ENCODE peak calls at places on chromosome 5, in nine cellular contexts. One of them, this sample, is unnamed. For H3K4me1, the result is how much of the 10 kb centered on the place peaks cover.

GRCh38 chr5:136963521-136963920 is 535.6 kb downstream of the SPOCK1 start:
- DNase-seq in A549: no peak
- DNase-seq in transverse colon: no peak
- DNase-seq in esophagus muscularis mucosa: no peak
- DNase-seq in IMR-90: no peak
- DNase-seq in tibial artery: no peak
- DNase-seq in HCT116: no peak
- DNase-seq in mammary epithelial cell: peak
- DNase-seq in right lobe of liver: no peak
- DNase-seq in this sample: no peak

GRCh38 chr5:170430871-170431437 is 41.8 kb upstream of the KCNMB1 start:
- DNase-seq in A549: no peak
- DNase-seq in transverse colon: no peak
- DNase-seq in esophagus muscularis mucosa: no peak
- DNase-seq in IMR-90: no peak
- DNase-seq in tibial artery: no peak
- DNase-seq in HCT116: no peak
- DNase-seq in mammary epithelial cell: no peak
- DNase-seq in right lobe of liver: no peak
- DNase-seq in this sample: no peak

GRCh38 chr5:111454198-111454606 is 58.1 kb downstream of the STARD4 start:
- DNase-seq in A549: no peak
- DNase-seq in transverse colon: no peak
- DNase-seq in esophagus muscularis mucosa: no peak
- DNase-seq in IMR-90: peak
- DNase-seq in tibial artery: no peak
- DNase-seq in HCT116: no peak
- DNase-seq in mammary epithelial cell: peak
- DNase-seq in right lobe of liver: no peak
- DNase-seq in this sample: no peak

GRCh38 chr5:10563132-10563939 is 534 bp upstream of the ANKRD33B start:
- DNase-seq in A549: peak
- DNase-seq in transverse colon: peak
- DNase-seq in esophagus muscularis mucosa: no peak
- DNase-seq in IMR-90: peak
- DNase-seq in tibial artery: peak
- DNase-seq in HCT116: no peak
- DNase-seq in mammary epithelial cell: peak
- DNase-seq in right lobe of liver: peak
- DNase-seq in this sample: no peak

GRCh38 chr5:151810449-151810848 is 38.7 kb downstream of the G3BP1 start:
- DNase-seq in A549: no peak
- DNase-seq in transverse colon: no peak
- DNase-seq in esophagus muscularis mucosa: no peak
- DNase-seq in IMR-90: peak
- DNase-seq in tibial artery: no peak
- DNase-seq in HCT116: no peak
- DNase-seq in mammary epithelial cell: no peak
- DNase-seq in right lobe of liver: no peak
- DNase-seq in this sample: no peak

GRCh38 chr5:128534729-128535128 is 3.3 kb downstream of the FBN2 start:
- DNase-seq in A549: no peak
- DNase-seq in transverse colon: no peak
- DNase-seq in esophagus muscularis mucosa: no peak
- DNase-seq in IMR-90: peak
- DNase-seq in tibial artery: no peak
- DNase-seq in HCT116: no peak
- DNase-seq in mammary epithelial cell: no peak
- DNase-seq in right lobe of liver: no peak
- DNase-seq in this sample: no peak

GRCh38 chr5:131814990-131815389 is 18.2 kb upstream of the FNIP1 start:
- DNase-seq in A549: peak
- DNase-seq in transverse colon: no peak
- DNase-seq in esophagus muscularis mucosa: no peak
- DNase-seq in IMR-90: peak
- DNase-seq in tibial artery: no peak
- DNase-seq in HCT116: peak
- DNase-seq in mammary epithelial cell: peak
- DNase-seq in right lobe of liver: no peak
- DNase-seq in this sample: no peak

GRCh38 chr5:77285442-77285841 is 75.0 kb downstream of the PDE8B start:
- DNase-seq in A549: no peak
- DNase-seq in transverse colon: no peak
- DNase-seq in esophagus muscularis mucosa: peak
- DNase-seq in IMR-90: no peak
- DNase-seq in tibial artery: no peak
- DNase-seq in HCT116: no peak
- DNase-seq in mammary epithelial cell: no peak
- DNase-seq in right lobe of liver: no peak
- DNase-seq in this sample: no peak

GRCh38 chr5:77630246-77631165 is 8.0 kb downstream of the OTP start:
- DNase-seq in A549: peak
- DNase-seq in transverse colon: peak
- DNase-seq in esophagus muscularis mucosa: peak
- DNase-seq in IMR-90: no peak
- DNase-seq in tibial artery: no peak
- DNase-seq in HCT116: peak
- DNase-seq in mammary epithelial cell: peak
- DNase-seq in right lobe of liver: peak
- DNase-seq in this sample: peak

GRCh38 chr5:124905756-124906155 is 159.3 kb upstream of the ZNF608 start:
- DNase-seq in A549: no peak
- DNase-seq in transverse colon: no peak
- DNase-seq in esophagus muscularis mucosa: no peak
- DNase-seq in IMR-90: no peak
- DNase-seq in tibial artery: no peak
- DNase-seq in HCT116: no peak
- DNase-seq in mammary epithelial cell: no peak
- DNase-seq in right lobe of liver: no peak
- DNase-seq in this sample: no peak

GRCh38 chr5:80245986-80246781 is 9.7 kb downstream of the SERINC5 start:
- DNase-seq in A549: no peak
- DNase-seq in transverse colon: no peak
- DNase-seq in esophagus muscularis mucosa: no peak
- DNase-seq in IMR-90: peak
- DNase-seq in tibial artery: no peak
- DNase-seq in HCT116: no peak
- DNase-seq in mammary epithelial cell: peak
- DNase-seq in right lobe of liver: no peak
- DNase-seq in this sample: no peak

GRCh38 chr5:96781031-96781733 is 26.6 kb downstream of the ERAP1 start:
- DNase-seq in A549: no peak
- DNase-seq in transverse colon: no peak
- DNase-seq in esophagus muscularis mucosa: no peak
- DNase-seq in IMR-90: peak
- DNase-seq in tibial artery: no peak
- DNase-seq in HCT116: peak
- DNase-seq in mammary epithelial cell: peak
- DNase-seq in right lobe of liver: no peak
- DNase-seq in this sample: no peak

GRCh38 chr5:94103507-94104245 is 362.3 kb upstream of the POU5F2 start:
- DNase-seq in A549: no peak
- DNase-seq in transverse colon: no peak
- DNase-seq in esophagus muscularis mucosa: no peak
- DNase-seq in IMR-90: peak
- DNase-seq in tibial artery: no peak
- DNase-seq in HCT116: no peak
- DNase-seq in mammary epithelial cell: no peak
- DNase-seq in right lobe of liver: no peak
- DNase-seq in this sample: no peak

GRCh38 chr5:104018299-104018698 is 455.7 kb upstream of the NUDT12 start:
- DNase-seq in A549: no peak
- DNase-seq in transverse colon: no peak
- DNase-seq in esophagus muscularis mucosa: no peak
- DNase-seq in IMR-90: no peak
- DNase-seq in tibial artery: no peak
- DNase-seq in HCT116: peak
- DNase-seq in mammary epithelial cell: no peak
- DNase-seq in right lobe of liver: no peak
- DNase-seq in this sample: no peak

GRCh38 chr5:144068926-144069325 is 101.5 kb downstream of the YIPF5 start:
- DNase-seq in A549: no peak
- DNase-seq in transverse colon: no peak
- DNase-seq in esophagus muscularis mucosa: no peak
- DNase-seq in IMR-90: no peak
- DNase-seq in tibial artery: no peak
- DNase-seq in HCT116: no peak
- DNase-seq in mammary epithelial cell: no peak
- DNase-seq in right lobe of liver: no peak
- DNase-seq in this sample: no peak

GRCh38 chr5:158560170-158560569 is 539.5 kb downstream of the EBF1 start:
- DNase-seq in A549: no peak
- DNase-seq in transverse colon: no peak
- DNase-seq in esophagus muscularis mucosa: peak
- DNase-seq in IMR-90: no peak
- DNase-seq in tibial artery: no peak
- DNase-seq in HCT116: no peak
- DNase-seq in mammary epithelial cell: peak
- DNase-seq in right lobe of liver: no peak
- DNase-seq in this sample: no peak

GRCh38 chr5:31948006-31948405 is 226.1 kb downstream of the GOLPH3 start:
- DNase-seq in A549: no peak
- DNase-seq in transverse colon: no peak
- DNase-seq in esophagus muscularis mucosa: no peak
- DNase-seq in IMR-90: no peak
- DNase-seq in tibial artery: no peak
- DNase-seq in HCT116: no peak
- DNase-seq in mammary epithelial cell: peak
- DNase-seq in right lobe of liver: no peak
- DNase-seq in this sample: no peak

GRCh38 chr5:39992617-39993203 is 567.9 kb upstream of the DAB2 start:
- DNase-seq in A549: no peak
- DNase-seq in transverse colon: no peak
- DNase-seq in esophagus muscularis mucosa: no peak
- DNase-seq in IMR-90: no peak
- DNase-seq in tibial artery: no peak
- DNase-seq in HCT116: no peak
- DNase-seq in mammary epithelial cell: peak
- DNase-seq in right lobe of liver: no peak
- DNase-seq in this sample: no peak

GRCh38 chr5:90792725-90793124 is 234.1 kb downstream of the ADGRV1 start:
- DNase-seq in A549: no peak
- DNase-seq in transverse colon: no peak
- DNase-seq in esophagus muscularis mucosa: no peak
- DNase-seq in IMR-90: no peak
- DNase-seq in tibial artery: no peak
- DNase-seq in HCT116: no peak
- DNase-seq in mammary epithelial cell: no peak
- DNase-seq in right lobe of liver: no peak
- DNase-seq in this sample: no peak

GRCh38 chr5:90793183-90793582 is 234.6 kb downstream of the ADGRV1 start:
- DNase-seq in A549: no peak
- DNase-seq in transverse colon: no peak
- DNase-seq in esophagus muscularis mucosa: no peak
- DNase-seq in IMR-90: no peak
- DNase-seq in tibial artery: no peak
- DNase-seq in HCT116: no peak
- DNase-seq in mammary epithelial cell: no peak
- DNase-seq in right lobe of liver: no peak
- DNase-seq in this sample: no peak
- TF ChIP-seq CTCF in A549: peak
- TF ChIP-seq CTCF in transverse colon: no peak
- TF ChIP-seq CTCF in esophagus muscularis mucosa: no peak
- TF ChIP-seq CTCF in IMR-90: no peak
- TF ChIP-seq CTCF in tibial artery: no peak
- TF ChIP-seq CTCF in HCT116: peak
- TF ChIP-seq CTCF in mammary epithelial cell: no peak
- TF ChIP-seq CTCF in right lobe of liver: peak
- TF ChIP-seq CTCF in this sample: no peak

GRCh38 chr5:143026380-143026779 is 256.2 kb downstream of the ARHGAP26 start:
- DNase-seq in A549: no peak
- DNase-seq in transverse colon: no peak
- DNase-seq in esophagus muscularis mucosa: no peak
- DNase-seq in IMR-90: no peak
- DNase-seq in tibial artery: no peak
- DNase-seq in HCT116: no peak
- DNase-seq in mammary epithelial cell: no peak
- DNase-seq in right lobe of liver: no peak
- DNase-seq in this sample: no peak

GRCh38 chr5:143023447-143024096 is 253.4 kb downstream of the ARHGAP26 start:
- DNase-seq in A549: no peak
- DNase-seq in transverse colon: peak
- DNase-seq in esophagus muscularis mucosa: no peak
- DNase-seq in IMR-90: peak
- DNase-seq in tibial artery: peak
- DNase-seq in HCT116: no peak
- DNase-seq in mammary epithelial cell: no peak
- DNase-seq in right lobe of liver: no peak
- DNase-seq in this sample: no peak

GRCh38 chr5:143025376-143025775 is 255.2 kb downstream of the ARHGAP26 start:
- DNase-seq in A549: no peak
- DNase-seq in transverse colon: no peak
- DNase-seq in esophagus muscularis mucosa: no peak
- DNase-seq in IMR-90: no peak
- DNase-seq in tibial artery: no peak
- DNase-seq in HCT116: no peak
- DNase-seq in mammary epithelial cell: no peak
- DNase-seq in right lobe of liver: no peak
- DNase-seq in this sample: no peak

GRCh38 chr5:143025971-143026370 is 255.8 kb downstream of the ARHGAP26 start:
- DNase-seq in A549: no peak
- DNase-seq in transverse colon: no peak
- DNase-seq in esophagus muscularis mucosa: no peak
- DNase-seq in IMR-90: peak
- DNase-seq in tibial artery: no peak
- DNase-seq in HCT116: no peak
- DNase-seq in mammary epithelial cell: no peak
- DNase-seq in right lobe of liver: no peak
- DNase-seq in this sample: no peak

GRCh38 chr5:143024227-143024920 is 254.2 kb downstream of the ARHGAP26 start:
- DNase-seq in A549: no peak
- DNase-seq in transverse colon: no peak
- DNase-seq in esophagus muscularis mucosa: no peak
- DNase-seq in IMR-90: no peak
- DNase-seq in tibial artery: no peak
- DNase-seq in HCT116: no peak
- DNase-seq in mammary epithelial cell: no peak
- DNase-seq in right lobe of liver: no peak
- DNase-seq in this sample: no peak
- H3K4me1 ChIP-seq in A549: under half
- H3K4me1 ChIP-seq in transverse colon: under half
- H3K4me1 ChIP-seq in esophagus muscularis mucosa: under half
- H3K4me1 ChIP-seq in IMR-90: under half
- H3K4me1 ChIP-seq in tibial artery: under half
- H3K4me1 ChIP-seq in HCT116: under half
- H3K4me1 ChIP-seq in mammary epithelial cell: under half
- H3K4me1 ChIP-seq in right lobe of liver: under half
- H3K4me1 ChIP-seq in this sample: under half

GRCh38 chr5:21654-22233 is 70.2 kb upstream of the PLEKHG4B start:
- DNase-seq in A549: peak
- DNase-seq in transverse colon: no peak
- DNase-seq in esophagus muscularis mucosa: no peak
- DNase-seq in IMR-90: peak
- DNase-seq in tibial artery: no peak
- DNase-seq in HCT116: peak
- DNase-seq in mammary epithelial cell: peak
- DNase-seq in right lobe of liver: no peak
- DNase-seq in this sample: no peak
- TF ChIP-seq CTCF in A549: peak
- TF ChIP-seq CTCF in transverse colon: peak
- TF ChIP-seq CTCF in esophagus muscularis mucosa: no peak
- TF ChIP-seq CTCF in IMR-90: peak
- TF ChIP-seq CTCF in tibial artery: no peak
- TF ChIP-seq CTCF in HCT116: peak
- TF ChIP-seq CTCF in mammary epithelial cell: peak
- TF ChIP-seq CTCF in right lobe of liver: peak
- TF ChIP-seq CTCF in this sample: peak

GRCh38 chr5:169100735-169101075 is 200.2 kb downstream of the SLIT3 start:
- DNase-seq in A549: peak
- DNase-seq in transverse colon: no peak
- DNase-seq in esophagus muscularis mucosa: no peak
- DNase-seq in IMR-90: no peak
- DNase-seq in tibial artery: no peak
- DNase-seq in HCT116: no peak
- DNase-seq in mammary epithelial cell: peak
- DNase-seq in right lobe of liver: no peak
- DNase-seq in this sample: no peak
- H3K4me1 ChIP-seq in A549: under half
- H3K4me1 ChIP-seq in transverse colon: under half
- H3K4me1 ChIP-seq in esophagus muscularis mucosa: under half
- H3K4me1 ChIP-seq in IMR-90: under half
- H3K4me1 ChIP-seq in tibial artery: under half
- H3K4me1 ChIP-seq in HCT116: under half
- H3K4me1 ChIP-seq in mammary epithelial cell: under half
- H3K4me1 ChIP-seq in right lobe of liver: under half
- H3K4me1 ChIP-seq in this sample: half or more